ENCODE peak calls at places on chromosomes 5 and 9, in five cellular contexts. One of them, this sample, is unnamed.

GRCh38 chr9:117574099-117574498 is 130.1 kb upstream of the TLR4 start:
- DNase-seq in hepatocyte: no peak
- DNase-seq in heart left ventricle: no peak
- DNase-seq in pancreas: no peak
- DNase-seq in lower lobe of right lung: no peak
- DNase-seq in this sample: no peak

GRCh38 chr5:8848997-8849585 is 696.8 kb downstream of the SEMA5A start:
- DNase-seq in hepatocyte: no peak
- DNase-seq in heart left ventricle: no peak
- DNase-seq in pancreas: no peak
- DNase-seq in lower lobe of right lung: no peak
- DNase-seq in this sample: no peak

GRCh38 chr5:177369050-177369912 is 11.6 kb downstream of the RGS14 start:
- DNase-seq in hepatocyte: peak; percentile 57
- DNase-seq in heart left ventricle: no peak
- DNase-seq in pancreas: peak; percentile 62
- DNase-seq in lower lobe of right lung: no peak
- DNase-seq in this sample: peak; percentile 77

GRCh38 chr9:89593776-89594427 is 10.9 kb upstream of the GADD45G start:
- DNase-seq in hepatocyte: peak; percentile 84
- DNase-seq in heart left ventricle: no peak
- DNase-seq in pancreas: peak; percentile 66
- DNase-seq in lower lobe of right lung: peak; percentile 68
- DNase-seq in this sample: peak; percentile 88

GRCh38 chr5:94830520-94830919 is 212.1 kb downstream of the SLF1 start:
- DNase-seq in hepatocyte: no peak
- DNase-seq in heart left ventricle: no peak
- DNase-seq in pancreas: no peak
- DNase-seq in lower lobe of right lung: no peak
- DNase-seq in this sample: peak; percentile 21

GRCh38 chr9:137506702-137507171 is 43.5 kb downstream of the PNPLA7 start:
- DNase-seq in hepatocyte: no peak
- DNase-seq in heart left ventricle: no peak
- DNase-seq in pancreas: no peak
- DNase-seq in lower lobe of right lung: no peak
- DNase-seq in this sample: peak; percentile 20

GRCh38 chr5:178688551-178688950 is 41.9 kb downstream of the ZNF354A start:
- DNase-seq in hepatocyte: no peak
- DNase-seq in heart left ventricle: no peak
- DNase-seq in pancreas: no peak
- DNase-seq in lower lobe of right lung: no peak
- DNase-seq in this sample: no peak

GRCh38 chr5:142716963-142717362 is 31.1 kb upstream of the FGF1 start:
- DNase-seq in hepatocyte: peak; percentile 76
- DNase-seq in heart left ventricle: peak; percentile 58
- DNase-seq in pancreas: peak; percentile 34
- DNase-seq in lower lobe of right lung: no peak
- DNase-seq in this sample: peak; percentile 65

GRCh38 chr5:135012951-135013391 is 21.1 kb downstream of the PITX1 start:
- DNase-seq in hepatocyte: no peak
- DNase-seq in heart left ventricle: no peak
- DNase-seq in pancreas: no peak
- DNase-seq in lower lobe of right lung: peak; percentile 20
- DNase-seq in this sample: no peak

GRCh38 chr9:536597-537511 is 304.6 kb upstream of the DMRT1 start:
- DNase-seq in hepatocyte: no peak
- DNase-seq in heart left ventricle: no peak
- DNase-seq in pancreas: no peak
- DNase-seq in lower lobe of right lung: no peak
- DNase-seq in this sample: no peak

GRCh38 chr5:40481226-40481625 is 198.5 kb upstream of the PTGER4 start:
- DNase-seq in hepatocyte: peak; percentile 10
- DNase-seq in heart left ventricle: no peak
- DNase-seq in pancreas: no peak
- DNase-seq in lower lobe of right lung: no peak
- DNase-seq in this sample: no peak

GRCh38 chr9:81499021-81499454 is 190.3 kb downstream of the TLE1 start:
- DNase-seq in hepatocyte: peak; percentile 19
- DNase-seq in heart left ventricle: peak; percentile 15
- DNase-seq in pancreas: no peak
- DNase-seq in lower lobe of right lung: no peak
- DNase-seq in this sample: no peak

GRCh38 chr9:34957492-34958410 is at the start of gene PHF24:
- DNase-seq in hepatocyte: peak; percentile 70
- DNase-seq in heart left ventricle: no peak
- DNase-seq in pancreas: no peak
- DNase-seq in lower lobe of right lung: no peak
- DNase-seq in this sample: peak; percentile 79

GRCh38 chr9:76530458-76531100 is 71.6 kb downstream of the GCNT1 start:
- DNase-seq in hepatocyte: no peak
- DNase-seq in heart left ventricle: no peak
- DNase-seq in pancreas: no peak
- DNase-seq in lower lobe of right lung: no peak
- DNase-seq in this sample: no peak

GRCh38 chr9:134793281-134793680 is 87.3 kb upstream of the FCN2 start:
- DNase-seq in hepatocyte: no peak
- DNase-seq in heart left ventricle: no peak
- DNase-seq in pancreas: no peak
- DNase-seq in lower lobe of right lung: no peak
- DNase-seq in this sample: no peak

GRCh38 chr9:115520626-115521025 is 402.7 kb upstream of the TNC start:
- DNase-seq in hepatocyte: no peak
- DNase-seq in heart left ventricle: no peak
- DNase-seq in pancreas: no peak
- DNase-seq in lower lobe of right lung: no peak
- DNase-seq in this sample: no peak

GRCh38 chr5:72760259-72760658 is 56.2 kb upstream of the TNPO1 start:
- DNase-seq in hepatocyte: no peak
- DNase-seq in heart left ventricle: no peak
- DNase-seq in pancreas: no peak
- DNase-seq in lower lobe of right lung: no peak
- DNase-seq in this sample: no peak

GRCh38 chr9:1202512-1203285 is 152.5 kb downstream of the DMRT2 start:
- DNase-seq in hepatocyte: no peak
- DNase-seq in heart left ventricle: no peak
- DNase-seq in pancreas: no peak
- DNase-seq in lower lobe of right lung: no peak
- DNase-seq in this sample: no peak

GRCh38 chr9:98575379-98576346 is 133.1 kb downstream of the GABBR2 start:
- DNase-seq in hepatocyte: no peak
- DNase-seq in heart left ventricle: no peak
- DNase-seq in pancreas: no peak
- DNase-seq in lower lobe of right lung: no peak
- DNase-seq in this sample: no peak

GRCh38 chr5:61327761-61328753 is 4.0 kb upstream of the ZSWIM6 start:
- DNase-seq in hepatocyte: peak; percentile 58
- DNase-seq in heart left ventricle: no peak
- DNase-seq in pancreas: no peak
- DNase-seq in lower lobe of right lung: no peak
- DNase-seq in this sample: peak; percentile 29

GRCh38 chr5:73596705-73597328 is 29.2 kb upstream of the ARHGEF28 start:
- DNase-seq in hepatocyte: peak; percentile 63
- DNase-seq in heart left ventricle: no peak
- DNase-seq in pancreas: no peak
- DNase-seq in lower lobe of right lung: no peak
- DNase-seq in this sample: peak; percentile 32

GRCh38 chr9:106481003-106481614 is 381.9 kb upstream of the ZNF462 start:
- DNase-seq in hepatocyte: no peak
- DNase-seq in heart left ventricle: no peak
- DNase-seq in pancreas: no peak
- DNase-seq in lower lobe of right lung: no peak
- DNase-seq in this sample: no peak

GRCh38 chr5:98599016-98599415 is 174.4 kb upstream of the RGMB start:
- DNase-seq in hepatocyte: no peak
- DNase-seq in heart left ventricle: no peak
- DNase-seq in pancreas: no peak
- DNase-seq in lower lobe of right lung: no peak
- DNase-seq in this sample: no peak

GRCh38 chr5:98594098-98594497 is 179.4 kb upstream of the RGMB start:
- DNase-seq in hepatocyte: no peak
- DNase-seq in heart left ventricle: no peak
- DNase-seq in pancreas: no peak
- DNase-seq in lower lobe of right lung: no peak
- DNase-seq in this sample: no peak

GRCh38 chr5:98588225-98588624 is 185.2 kb upstream of the RGMB start:
- DNase-seq in hepatocyte: no peak
- DNase-seq in heart left ventricle: no peak
- DNase-seq in pancreas: no peak
- DNase-seq in lower lobe of right lung: no peak
- DNase-seq in this sample: no peak

GRCh38 chr5:98593418-98593817 is 180.0 kb upstream of the RGMB start:
- DNase-seq in hepatocyte: no peak
- DNase-seq in heart left ventricle: no peak
- DNase-seq in pancreas: no peak
- DNase-seq in lower lobe of right lung: no peak
- DNase-seq in this sample: no peak
- H3K4me3 ChIP-seq in hepatocyte: no peak overlapping the region
- H3K4me3 ChIP-seq in heart left ventricle: no peak overlapping the region
- H3K4me3 ChIP-seq in pancreas: no peak overlapping the region
- H3K4me3 ChIP-seq in lower lobe of right lung: no peak overlapping the region
- H3K4me3 ChIP-seq in this sample: no peak overlapping the region

GRCh38 chr9:132543960-132544359 is 38.4 kb upstream of the BARHL1 start:
- DNase-seq in hepatocyte: no peak
- DNase-seq in heart left ventricle: no peak
- DNase-seq in pancreas: no peak
- DNase-seq in lower lobe of right lung: peak; percentile 55
- DNase-seq in this sample: peak; percentile 63
- H3K27me3 ChIP-seq in hepatocyte: no peaks in the 10 kb centered on the region
- H3K27me3 ChIP-seq in heart left ventricle: peaks cover 11% of the 10 kb centered on the region
- H3K27me3 ChIP-seq in pancreas: no peaks in the 10 kb centered on the region
- H3K27me3 ChIP-seq in lower lobe of right lung: peaks cover 12% of the 10 kb centered on the region
- H3K27me3 ChIP-seq in this sample: no peaks in the 10 kb centered on the region

GRCh38 chr9:72355153-72355552 is 9.9 kb downstream of the ZFAND5 start:
- DNase-seq in hepatocyte: no peak
- DNase-seq in heart left ventricle: no peak
- DNase-seq in pancreas: no peak
- DNase-seq in lower lobe of right lung: no peak
- DNase-seq in this sample: no peak
- H3K36me3 ChIP-seq in hepatocyte: peaks cover 3% of the 10 kb centered on the region
- H3K36me3 ChIP-seq in heart left ventricle: peaks cover 58% of the 10 kb centered on the region
- H3K36me3 ChIP-seq in pancreas: peaks cover 59% of the 10 kb centered on the region
- H3K36me3 ChIP-seq in lower lobe of right lung: peaks cover 85% of the 10 kb centered on the region
- H3K36me3 ChIP-seq in this sample: peaks cover 32% of the 10 kb centered on the region

DNA sequence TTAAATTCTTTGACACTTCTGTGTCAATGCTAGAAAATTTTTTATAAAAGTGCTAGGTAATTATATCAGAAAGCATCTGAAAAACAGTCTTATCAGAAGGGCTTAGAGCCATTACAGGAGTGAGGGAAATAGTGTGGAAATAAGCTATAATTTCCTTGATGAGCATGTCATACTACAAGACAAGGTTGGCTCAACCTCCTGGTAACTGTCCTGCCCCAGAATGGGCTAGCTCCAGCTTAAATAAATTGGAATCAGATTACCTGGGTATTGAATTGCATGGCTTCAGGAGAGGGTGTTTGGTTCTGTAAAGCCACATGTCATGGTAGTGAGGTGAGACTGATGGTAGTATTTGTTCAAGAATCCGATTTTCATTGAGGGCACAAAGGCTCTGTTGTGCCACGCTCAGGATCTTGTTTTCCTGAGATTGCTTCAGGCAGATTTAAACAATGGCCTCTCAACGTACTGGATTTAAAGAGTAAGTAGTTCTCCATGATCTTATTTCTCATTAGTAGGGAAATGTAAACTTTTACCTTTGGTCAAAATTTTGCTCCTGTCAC is 21.1 kb downstream of the TRIO start:
- DNase-seq in hepatocyte: no peak
- DNase-seq in heart left ventricle: no peak
- DNase-seq in pancreas: no peak
- DNase-seq in lower lobe of right lung: no peak
- DNase-seq in this sample: no peak
- H3K4me3 ChIP-seq in hepatocyte: no peak overlapping the region
- H3K4me3 ChIP-seq in heart left ventricle: no peak overlapping the region
- H3K4me3 ChIP-seq in pancreas: no peak overlapping the region
- H3K4me3 ChIP-seq in lower lobe of right lung: no peak overlapping the region
- H3K4me3 ChIP-seq in this sample: no peak overlapping the region

DNA sequence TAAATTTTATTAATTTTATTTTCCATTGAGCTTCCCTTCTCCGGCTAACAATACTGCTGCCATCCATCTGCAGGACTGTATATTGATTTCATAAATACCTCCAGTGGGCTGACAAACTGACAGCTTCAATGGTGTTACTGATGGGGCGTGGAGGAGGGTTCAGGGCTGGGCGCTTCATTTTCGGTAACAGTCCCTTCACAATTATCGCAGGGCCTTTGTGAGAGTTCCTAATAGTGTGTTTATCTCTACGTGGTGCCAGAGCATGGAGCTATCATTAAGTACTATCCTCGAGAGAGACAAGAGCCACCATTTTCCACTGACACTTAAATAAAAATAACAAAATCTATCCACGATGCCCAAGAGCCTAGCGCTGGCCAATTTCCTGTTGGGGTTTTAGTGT is 307.0 kb upstream of the PANK3 start:
- DNase-seq in hepatocyte: no peak
- DNase-seq in heart left ventricle: no peak
- DNase-seq in pancreas: no peak
- DNase-seq in lower lobe of right lung: no peak
- DNase-seq in this sample: no peak
- H3K27me3 ChIP-seq in hepatocyte: no peaks in the 10 kb centered on the region
- H3K27me3 ChIP-seq in heart left ventricle: no peaks in the 10 kb centered on the region
- H3K27me3 ChIP-seq in pancreas: no peaks in the 10 kb centered on the region
- H3K27me3 ChIP-seq in lower lobe of right lung: peaks cover 5% of the 10 kb centered on the region
- H3K27me3 ChIP-seq in this sample: no peaks in the 10 kb centered on the region

DNA sequence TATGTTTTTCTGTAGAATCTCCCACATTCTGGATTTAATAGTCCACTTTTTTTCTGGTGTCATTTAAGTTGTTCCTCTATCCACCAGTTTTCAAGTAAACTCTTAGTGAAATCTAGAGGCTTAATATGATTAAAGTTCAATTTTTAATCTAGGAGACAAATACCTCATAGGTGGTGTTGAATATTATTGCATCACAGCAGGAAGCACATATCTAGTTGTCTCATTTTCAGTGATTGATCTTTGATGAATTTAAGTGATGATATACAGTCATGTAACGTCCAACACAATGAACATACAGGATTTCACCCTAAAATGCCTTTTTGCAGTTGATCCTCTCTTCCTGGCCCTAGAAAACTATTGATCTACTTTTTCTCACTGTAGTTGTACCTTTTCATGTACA is 152.3 kb downstream of the NIPBL start:
- DNase-seq in hepatocyte: no peak
- DNase-seq in heart left ventricle: no peak
- DNase-seq in pancreas: no peak
- DNase-seq in lower lobe of right lung: no peak
- DNase-seq in this sample: no peak
- H3K36me3 ChIP-seq in hepatocyte: peaks cover 3% of the 10 kb centered on the region
- H3K36me3 ChIP-seq in heart left ventricle: peaks cover 34% of the 10 kb centered on the region
- H3K36me3 ChIP-seq in pancreas: peaks cover 45% of the 10 kb centered on the region
- H3K36me3 ChIP-seq in lower lobe of right lung: peaks cover 89% of the 10 kb centered on the region
- H3K36me3 ChIP-seq in this sample: no peaks in the 10 kb centered on the region